ENCODE peak calls at places on chromosomes 16 and 17, in nine cellular contexts. A is activated CD4-positive, alpha-beta T cell treated with anti-CD3 and anti-CD28 coated beads, Interleukin-2, amount 50 U/mL, for 24 hours; R is SW480; D is cardiac muscle cell; H is hippocampal formation; V is pancreas; W is GM23338; G is GF-D8; C is ovary. P is an unnamed sample.

GRCh38 chr17:4263282-4264215 is at the start of gene ANKFY1:
- DNase-seq in A (peak), R (peak), D (peak), H (peak), V (peak), W (peak), G (peak), C (peak), P (peak)

GRCh38 chr16:2038359-2039285 is 9.0 kb downstream of the NTHL1 start:
- DNase-seq in A (no peak), R (no peak), D (no peak), H (no peak), V (no peak), W (no peak), G (no peak), C (peak), P (no peak)

GRCh38 chr17:77963441-77963840 is 4.9 kb downstream of the TNRC6C start:
- DNase-seq in A (peak), R (peak), D (peak), H (peak), V (no peak), W (no peak), G (peak), C (peak), P (peak)

GRCh38 chr17:75850928-75851692 is 4.0 kb downstream of the WBP2 start:
- DNase-seq in A (no peak), R (no peak), D (no peak), H (peak), V (no peak), W (no peak), G (no peak), C (no peak), P (no peak)

GRCh38 chr17:81342062-81342699 is 47.1 kb upstream of the SLC38A10 start:
- DNase-seq in A (no peak), R (no peak), D (no peak), H (no peak), V (no peak), W (no peak), G (no peak), C (no peak), P (peak)

GRCh38 chr17:41620583-41621434 is 3.6 kb downstream of the KRT17 start:
- DNase-seq in A (no peak), R (no peak), D (no peak), H (no peak), V (no peak), W (no peak), G (no peak), C (no peak), P (peak)

GRCh38 chr17:52383493-52384100 is 225.1 kb upstream of the CA10 start:
- DNase-seq in A (peak), R (peak), D (peak), H (peak), V (peak), W (peak), G (peak), C (no peak), P (peak)

GRCh38 chr17:1029196-1029911 is 32.4 kb downstream of the TIMM22 start:
- DNase-seq in A (no peak), R (no peak), D (no peak), H (no peak), V (no peak), W (no peak), G (no peak), C (peak), P (peak)

GRCh38 chr17:50715471-50715870 is 3.9 kb upstream of the LUC7L3 start:
- DNase-seq in A (no peak), R (no peak), D (no peak), H (no peak), V (no peak), W (no peak), G (no peak), C (no peak), P (peak)

GRCh38 chr16:55506083-55506482 is 2.8 kb upstream of the LPCAT2 start:
- DNase-seq in A (no peak), R (no peak), D (no peak), H (no peak), V (no peak), W (no peak), G (no peak), C (no peak), P (no peak)

GRCh38 chr16:86261379-86261778 is 248.9 kb upstream of the FOXF1 start:
- DNase-seq in A (no peak), R (peak), D (no peak), H (no peak), V (no peak), W (no peak), G (no peak), C (no peak), P (peak)

GRCh38 chr17:50989149-50989548 is 123.0 kb upstream of the TOB1 start:
- DNase-seq in A (no peak), R (no peak), D (no peak), H (no peak), V (no peak), W (no peak), G (no peak), C (no peak), P (no peak)

GRCh38 chr17:72527819-72528218 is 407.0 kb downstream of the SOX9 start:
- DNase-seq in A (no peak), R (no peak), D (no peak), H (no peak), V (no peak), W (no peak), G (no peak), C (no peak), P (no peak)

P was measured in amniotic epithelial cell.